ENCODE peak calls at places on chromosomes 1 and 21, in five cellular contexts. E, F, Y, N and C are unnamed samples. For H3K4me1, the result is how much of the 10 kb centered on the place peaks cover.

GRCh38 chr1:230270940-230271325 is 155.2 kb downstream of the PGBD5 start:
- DNase-seq in E (no peak), F (no peak), Y (no peak), N (peak), C (no peak)

GRCh38 chr1:16191916-16192545 is 20.4 kb downstream of the ARHGEF19 start:
- DNase-seq in E (no peak), F (no peak), Y (no peak), N (no peak), C (no peak)

GRCh38 chr21:27143476-27143875 is 176.6 kb upstream of the ADAMTS5 start:
- DNase-seq in E (no peak), F (no peak), Y (no peak), N (no peak), C (no peak)

GRCh38 chr21:45152265-45152746 is 77.9 kb downstream of the ADARB1 start:
- DNase-seq in E (no peak), F (peak), Y (no peak), N (peak), C (peak)

GRCh38 chr1:108897865-108898720 is 21.3 kb downstream of the GPSM2 start:
- DNase-seq in E (peak), F (no peak), Y (peak), N (no peak), C (no peak)

GRCh38 chr1:54619749-54620148 is 3.6 kb downstream of the FAM151A start:
- DNase-seq in E (peak), F (no peak), Y (no peak), N (peak), C (no peak)

GRCh38 chr1:234125283-234125682 is 220.8 kb downstream of the SLC35F3 start:
- DNase-seq in E (no peak), F (peak), Y (no peak), N (no peak), C (no peak)

GRCh38 chr1:27111771-27112573 is 43.0 kb downstream of the SLC9A1 start:
- DNase-seq in E (peak), F (no peak), Y (peak), N (peak), C (peak)

GRCh38 chr1:63731117-63732043 is 42.4 kb upstream of the ROR1 start:
- DNase-seq in E (no peak), F (no peak), Y (peak), N (no peak), C (no peak)

GRCh38 chr1:232873931-232874330 is 68.7 kb downstream of the MAP10 start:
- DNase-seq in E (no peak), F (no peak), Y (no peak), N (no peak), C (no peak)

GRCh38 chr1:207805841-207806421 is 54.1 kb downstream of the CD46 start:
- DNase-seq in E (peak), F (no peak), Y (peak), N (no peak), C (no peak)

GRCh38 chr1:42703888-42704464 is 21.8 kb downstream of the YBX1 start:
- DNase-seq in E (no peak), F (no peak), Y (no peak), N (no peak), C (no peak)

GRCh38 chr1:117268926-117269378 is 58.2 kb upstream of the VTCN1 start:
- DNase-seq in E (no peak), F (peak), Y (no peak), N (no peak), C (peak)

GRCh38 chr1:177119311-177119710 is 45.2 kb downstream of the ASTN1 start:
- DNase-seq in E (no peak), F (no peak), Y (no peak), N (no peak), C (no peak)
- H3K4me1 ChIP-seq in E (under half), F (under half), Y (under half), N (under half), C (under half)

GRCh38 chr1:172717722-172718455 is 59.0 kb downstream of the FASLG start:
- DNase-seq in E (no peak), F (no peak), Y (no peak), N (no peak), C (no peak)

GRCh38 chr1:172723251-172723650 is 64.3 kb downstream of the FASLG start:
- DNase-seq in E (no peak), F (no peak), Y (no peak), N (no peak), C (no peak)

GRCh38 chr1:172720325-172720724 is 61.4 kb downstream of the FASLG start:
- DNase-seq in E (no peak), F (no peak), Y (no peak), N (no peak), C (no peak)

GRCh38 chr1:172719694-172720138 is 60.8 kb downstream of the FASLG start:
- DNase-seq in E (no peak), F (no peak), Y (peak), N (no peak), C (no peak)

DNA sequence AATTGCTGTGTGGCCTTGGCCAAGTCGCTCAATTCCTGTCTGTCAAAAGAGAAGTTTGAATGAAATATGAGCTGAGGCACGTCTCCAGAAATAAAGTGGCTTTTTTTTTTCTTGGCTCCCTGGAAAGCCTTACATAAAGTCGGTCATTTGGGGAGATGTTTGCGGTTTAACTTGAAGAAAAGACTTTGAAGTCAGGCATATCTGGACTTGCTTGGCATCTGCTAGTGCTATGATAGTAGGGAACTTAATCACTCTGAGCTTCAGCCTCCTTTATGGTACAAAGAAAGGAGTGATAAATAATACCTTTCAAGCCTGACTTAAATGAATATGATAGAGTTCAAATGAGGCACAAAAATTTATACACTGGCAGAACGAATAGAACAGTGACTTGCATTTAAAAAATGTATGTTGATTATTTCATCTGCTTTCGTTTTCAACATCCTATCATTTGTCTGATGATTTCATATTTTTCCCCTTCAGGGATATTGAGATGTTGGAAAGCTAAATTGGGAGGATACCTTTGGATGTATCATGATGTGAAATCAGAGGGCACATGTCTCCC is 60.2 kb downstream of the FASLG start:
- DNase-seq in E (no peak), F (no peak), Y (no peak), N (no peak), C (no peak)
- TF ChIP-seq POLR2A in E (no peak), F (no peak), Y (no peak), N (no peak), C (no peak)

DNA sequence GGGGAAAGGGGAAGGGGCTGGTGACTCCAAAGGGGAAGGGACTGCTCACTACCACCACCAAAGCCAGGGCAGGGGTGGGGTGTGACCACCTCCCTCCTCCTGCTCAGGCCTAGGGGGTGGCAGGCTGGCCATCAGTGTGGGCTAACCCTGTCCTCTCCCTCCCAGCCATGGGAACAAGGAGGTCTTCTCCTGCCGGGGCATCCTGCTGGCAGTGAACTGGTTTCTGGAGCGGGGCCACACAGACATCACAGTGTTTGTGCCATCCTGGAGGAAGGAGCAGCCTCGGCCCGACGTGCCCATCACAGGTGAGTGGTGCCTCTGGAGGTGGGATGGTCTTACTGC is 5.7 kb downstream of the ZC3H12A start:
- DNase-seq in E (no peak), F (no peak), Y (no peak), N (no peak), C (no peak)
- H3K4me1 ChIP-seq in E (under half), F (under half), Y (half or more), N (half or more), C (half or more)

GRCh38 chr1:205851993-205852392 is 2.1 kb upstream of the PM20D1 start:
- DNase-seq in E (no peak), F (no peak), Y (no peak), N (no peak), C (no peak)

GRCh38 chr1:205852969-205853368 is 3.0 kb upstream of the PM20D1 start:
- DNase-seq in E (no peak), F (no peak), Y (no peak), N (no peak), C (no peak)

DNA sequence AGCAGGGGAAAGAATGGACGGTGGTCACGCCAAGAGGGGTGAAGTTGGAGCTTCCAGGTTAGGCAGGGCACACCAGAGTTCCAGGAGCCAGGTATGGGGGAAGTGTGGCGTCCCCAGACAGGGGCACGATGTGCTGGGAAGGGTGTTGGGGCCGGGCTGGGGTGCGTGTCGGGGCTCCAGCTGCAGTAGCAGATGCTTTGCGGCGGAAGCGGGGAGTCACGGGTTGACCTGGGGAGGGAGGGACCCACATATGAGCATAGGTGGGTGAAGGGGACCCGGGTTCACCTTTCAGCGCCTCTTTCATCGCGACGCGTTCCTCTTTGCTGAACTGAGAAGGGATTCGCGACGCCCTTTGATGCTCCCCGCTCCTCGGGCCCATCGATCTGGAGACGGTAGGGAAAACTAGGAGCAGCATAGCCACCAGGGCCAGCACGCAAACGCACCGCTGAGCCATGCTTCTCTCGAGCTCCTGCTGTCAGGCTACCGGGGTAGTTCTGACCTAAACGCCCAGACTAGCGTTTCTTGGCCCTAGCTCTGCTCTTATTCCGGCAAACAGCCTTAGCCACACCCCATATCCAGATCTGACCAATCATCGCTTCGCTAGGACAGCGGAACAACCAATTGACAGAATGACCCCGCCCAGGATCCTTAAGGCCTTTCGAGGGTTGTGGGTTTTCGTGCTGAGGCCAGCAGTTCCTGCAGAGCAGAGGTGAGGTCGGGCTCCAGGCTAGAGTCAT is at the start of gene PM20D1:
- DNase-seq in E (peak), F (peak), Y (peak), N (peak), C (peak)
- TF ChIP-seq POLR2A in E (no peak), F (no peak), Y (no peak), N (no peak), C (no peak)